ENCODE peak calls at places on chromosomes 6 and 20, in six cellular contexts. One of them, this sample, is unnamed.

GRCh38 chr20:24587384-24588046 is 118.1 kb downstream of the SYNDIG1 start:
- DNase-seq in NAMALWA: no peak
- DNase-seq in AG08395: no peak
- DNase-seq in T1000: no peak
- DNase-seq in stimulated activated CD4-positive, alpha-beta T cell treated with anti-CD3 and anti-CD28 coated beads, Interleukin-2, amount 100 ng/mL, for 48 hours: no peak
- DNase-seq in CD4-positive, alpha-beta memory T cell: no peak
- DNase-seq in this sample: no peak

GRCh38 chr6:140441256-140441655 is 1066.8 kb upstream of the CITED2 start:
- DNase-seq in NAMALWA: peak
- DNase-seq in AG08395: peak
- DNase-seq in T1000: no peak
- DNase-seq in stimulated activated CD4-positive, alpha-beta T cell treated with anti-CD3 and anti-CD28 coated beads, Interleukin-2, amount 100 ng/mL, for 48 hours: peak
- DNase-seq in CD4-positive, alpha-beta memory T cell: no peak
- DNase-seq in this sample: no peak

GRCh38 chr6:76438768-76439167 is 366.3 kb upstream of the IMPG1 start:
- DNase-seq in NAMALWA: no peak
- DNase-seq in AG08395: no peak
- DNase-seq in T1000: no peak
- DNase-seq in stimulated activated CD4-positive, alpha-beta T cell treated with anti-CD3 and anti-CD28 coated beads, Interleukin-2, amount 100 ng/mL, for 48 hours: no peak
- DNase-seq in CD4-positive, alpha-beta memory T cell: no peak
- DNase-seq in this sample: no peak

GRCh38 chr6:47414517-47415167 is 62.9 kb upstream of the CD2AP start:
- DNase-seq in NAMALWA: peak
- DNase-seq in AG08395: peak
- DNase-seq in T1000: no peak
- DNase-seq in stimulated activated CD4-positive, alpha-beta T cell treated with anti-CD3 and anti-CD28 coated beads, Interleukin-2, amount 100 ng/mL, for 48 hours: no peak
- DNase-seq in CD4-positive, alpha-beta memory T cell: peak
- DNase-seq in this sample: no peak

GRCh38 chr6:55405474-55406220 is 78.4 kb downstream of the GFRAL start:
- DNase-seq in NAMALWA: no peak
- DNase-seq in AG08395: no peak
- DNase-seq in T1000: no peak
- DNase-seq in stimulated activated CD4-positive, alpha-beta T cell treated with anti-CD3 and anti-CD28 coated beads, Interleukin-2, amount 100 ng/mL, for 48 hours: no peak
- DNase-seq in CD4-positive, alpha-beta memory T cell: no peak
- DNase-seq in this sample: no peak

GRCh38 chr6:71977860-71978259 is 91.5 kb downstream of the RIMS1 start:
- DNase-seq in NAMALWA: peak
- DNase-seq in AG08395: no peak
- DNase-seq in T1000: no peak
- DNase-seq in stimulated activated CD4-positive, alpha-beta T cell treated with anti-CD3 and anti-CD28 coated beads, Interleukin-2, amount 100 ng/mL, for 48 hours: no peak
- DNase-seq in CD4-positive, alpha-beta memory T cell: no peak
- DNase-seq in this sample: no peak

GRCh38 chr20:17938889-17939619 is 29.5 kb downstream of the SNX5 start:
- DNase-seq in NAMALWA: peak
- DNase-seq in AG08395: peak
- DNase-seq in T1000: no peak
- DNase-seq in stimulated activated CD4-positive, alpha-beta T cell treated with anti-CD3 and anti-CD28 coated beads, Interleukin-2, amount 100 ng/mL, for 48 hours: peak
- DNase-seq in CD4-positive, alpha-beta memory T cell: peak
- DNase-seq in this sample: peak

GRCh38 chr6:5108068-5108467 is 22.9 kb downstream of the PPP1R3G start:
- DNase-seq in NAMALWA: no peak
- DNase-seq in AG08395: no peak
- DNase-seq in T1000: no peak
- DNase-seq in stimulated activated CD4-positive, alpha-beta T cell treated with anti-CD3 and anti-CD28 coated beads, Interleukin-2, amount 100 ng/mL, for 48 hours: no peak
- DNase-seq in CD4-positive, alpha-beta memory T cell: no peak
- DNase-seq in this sample: no peak

GRCh38 chr6:145080651-145081050 is 654.7 kb downstream of the EPM2A start:
- DNase-seq in NAMALWA: no peak
- DNase-seq in AG08395: no peak
- DNase-seq in T1000: no peak
- DNase-seq in stimulated activated CD4-positive, alpha-beta T cell treated with anti-CD3 and anti-CD28 coated beads, Interleukin-2, amount 100 ng/mL, for 48 hours: no peak
- DNase-seq in CD4-positive, alpha-beta memory T cell: no peak
- DNase-seq in this sample: no peak

GRCh38 chr6:132931937-132932336 is 117.6 kb downstream of the RPS12 start:
- DNase-seq in NAMALWA: no peak
- DNase-seq in AG08395: peak
- DNase-seq in T1000: peak
- DNase-seq in stimulated activated CD4-positive, alpha-beta T cell treated with anti-CD3 and anti-CD28 coated beads, Interleukin-2, amount 100 ng/mL, for 48 hours: no peak
- DNase-seq in CD4-positive, alpha-beta memory T cell: no peak
- DNase-seq in this sample: no peak

GRCh38 chr6:154991207-154991606 is 3.9 kb upstream of the TIAM2 start:
- DNase-seq in NAMALWA: no peak
- DNase-seq in AG08395: peak
- DNase-seq in T1000: no peak
- DNase-seq in stimulated activated CD4-positive, alpha-beta T cell treated with anti-CD3 and anti-CD28 coated beads, Interleukin-2, amount 100 ng/mL, for 48 hours: no peak
- DNase-seq in CD4-positive, alpha-beta memory T cell: no peak
- DNase-seq in this sample: no peak

GRCh38 chr6:130204322-130204721 is 18.4 kb downstream of the SAMD3 start:
- DNase-seq in NAMALWA: no peak
- DNase-seq in AG08395: no peak
- DNase-seq in T1000: no peak
- DNase-seq in stimulated activated CD4-positive, alpha-beta T cell treated with anti-CD3 and anti-CD28 coated beads, Interleukin-2, amount 100 ng/mL, for 48 hours: no peak
- DNase-seq in CD4-positive, alpha-beta memory T cell: no peak
- DNase-seq in this sample: no peak

GRCh38 chr6:10531942-10532341 is 10.8 kb downstream of the GCNT2 start:
- DNase-seq in NAMALWA: peak
- DNase-seq in AG08395: no peak
- DNase-seq in T1000: no peak
- DNase-seq in stimulated activated CD4-positive, alpha-beta T cell treated with anti-CD3 and anti-CD28 coated beads, Interleukin-2, amount 100 ng/mL, for 48 hours: no peak
- DNase-seq in CD4-positive, alpha-beta memory T cell: no peak
- DNase-seq in this sample: no peak